ENCODE peak calls at places on chromosome 2, in nine cellular contexts. I is cardiac muscle cell; R is activated CD4-positive, alpha-beta T cell treated with anti-CD3 and anti-CD28 coated beads for 24 hours; Q is M059J; C is T-helper 9 cell; D is KG1; B is stimulated activated CD4-positive, alpha-beta T cell treated with anti-CD3 and anti-CD28 coated beads, Interleukin-1b, Interleukin-23, amount 100 ng/mL, for 24 hours; A is EL; L is cardiac septum. W is an unnamed sample.

GRCh38 chr2:190533968-190534309 is 583 bp downstream of the NEMP2 start:
- DNase-seq in I (no peak), R (peak; percentile 22), Q (no peak), C (no peak), D (no peak), B (no peak), A (no peak), L (no peak), W (no peak)

GRCh38 chr2:228522276-228522675 is 340.8 kb upstream of the SPHKAP start:
- DNase-seq in I (no peak), R (no peak), Q (peak; percentile 18), C (no peak), D (no peak), B (no peak), A (peak; percentile 29), L (no peak), W (no peak)

GRCh38 chr2:67895171-67895941 is 167.4 kb downstream of the C1D start:
- DNase-seq in I (peak; percentile 14), R (no peak), Q (peak; percentile 80), C (no peak), D (no peak), B (no peak), A (no peak), L (no peak), W (no peak)

GRCh38 chr2:68813596-68813995 is 57.6 kb downstream of the BMP10 start:
- DNase-seq in I (no peak), R (no peak), Q (peak; percentile 15), C (no peak), D (no peak), B (no peak), A (no peak), L (no peak), W (no peak)

GRCh38 chr2:10779776-10780490 is 32.7 kb downstream of the PDIA6 start:
- DNase-seq in I (no peak), R (no peak), Q (no peak), C (no peak), D (no peak), B (no peak), A (no peak), L (peak; percentile 63), W (no peak)

GRCh38 chr2:106099691-106100090 is 94.4 kb downstream of the UXS1 start:
- DNase-seq in I (no peak), R (no peak), Q (no peak), C (no peak), D (no peak), B (no peak), A (no peak), L (no peak), W (no peak)

GRCh38 chr2:25845843-25846505 is 32.3 kb downstream of the ASXL2 start:
- DNase-seq in I (no peak), R (no peak), Q (peak; percentile 65), C (no peak), D (no peak), B (no peak), A (peak; percentile 75), L (no peak), W (no peak)

GRCh38 chr2:150787353-150788098 is 300.1 kb upstream of the RND3 start:
- DNase-seq in I (no peak), R (no peak), Q (no peak), C (no peak), D (no peak), B (no peak), A (no peak), L (no peak), W (no peak)

GRCh38 chr2:86254576-86255538 is 55.6 kb downstream of the MRPL35 start:
- DNase-seq in I (no peak), R (no peak), Q (no peak), C (no peak), D (no peak), B (no peak), A (no peak), L (no peak), W (peak; percentile 56)

GRCh38 chr2:38509322-38509946 is 93.3 kb downstream of the HNRNPLL start:
- DNase-seq in I (no peak), R (no peak), Q (peak; percentile 80), C (no peak), D (no peak), B (no peak), A (peak; percentile 64), L (no peak), W (no peak)

GRCh38 chr2:239679755-239680154 is 278.9 kb upstream of the HDAC4 start:
- DNase-seq in I (no peak), R (no peak), Q (no peak), C (no peak), D (no peak), B (no peak), A (no peak), L (no peak), W (no peak)

GRCh38 chr2:67879586-67880290 is 183.1 kb downstream of the C1D start:
- DNase-seq in I (no peak), R (no peak), Q (peak; percentile 93), C (no peak), D (no peak), B (no peak), A (peak; percentile 77), L (no peak), W (no peak)